ENCODE peak calls at places on chromosome 5, in six cellular contexts. R is fibroblast of lung, A is stomach, K is fibroblast of pulmonary artery, G is pancreas, F is epithelial cell of esophagus. Q is an unnamed sample.

GRCh38 chr5:35133186-35133585 is 85.4 kb upstream of the AGXT2 start:
- DNase-seq in R (no peak), A (no peak), K (no peak), G (no peak), F (no peak), Q (peak; percentile 49)

GRCh38 chr5:107542428-107542827 is 128.3 kb downstream of the EFNA5 start:
- DNase-seq in R (peak; percentile 88), A (peak; percentile 92), K (peak; percentile 98), G (peak; percentile 81), F (peak; percentile 95), Q (peak; percentile 98)

GRCh38 chr5:31059889-31060288 is 133.6 kb upstream of the CDH6 start:
- DNase-seq in R (no peak), A (no peak), K (peak; percentile 28), G (no peak), F (no peak), Q (peak; percentile 5)

GRCh38 chr5:79031481-79031867 is 38.0 kb downstream of the DMGDH start:
- DNase-seq in R (no peak), A (no peak), K (no peak), G (no peak), F (no peak), Q (no peak)

GRCh38 chr5:139849942-139850341 is 54.3 kb downstream of the PSD2 start:
- DNase-seq in R (peak; percentile 6), A (no peak), K (no peak), G (no peak), F (peak; percentile 16), Q (no peak)

GRCh38 chr5:58366461-58366860 is 93.4 kb downstream of the PLK2 start:
- DNase-seq in R (peak; percentile 64), A (no peak), K (peak; percentile 4), G (no peak), F (peak; percentile 34), Q (peak; percentile 44)

GRCh38 chr5:95251185-95251584 is 33.7 kb downstream of the MCTP1 start:
- DNase-seq in R (peak; percentile 3), A (no peak), K (no peak), G (no peak), F (no peak), Q (no peak)

GRCh38 chr5:151202381-151203139 is 21.3 kb downstream of the CCDC69 start:
- DNase-seq in R (peak; percentile 73), A (no peak), K (peak; percentile 87), G (peak; percentile 9), F (peak; percentile 96), Q (peak; percentile 34)

GRCh38 chr5:78974011-78974410 is 11.1 kb downstream of the ARSB start:
- DNase-seq in R (no peak), A (no peak), K (no peak), G (no peak), F (no peak), Q (no peak)

GRCh38 chr5:90173299-90174030 is 236.1 kb downstream of the CETN3 start:
- DNase-seq in R (peak; percentile 85), A (no peak), K (no peak), G (no peak), F (peak; percentile 13), Q (no peak)

GRCh38 chr5:95940758-95941682 is 20.6 kb downstream of the ELL2 start:
- DNase-seq in R (peak; percentile 47), A (no peak), K (peak; percentile 33), G (no peak), F (no peak), Q (peak; percentile 36)

GRCh38 chr5:79436224-79436623 is 77.7 kb downstream of the HOMER1 start:
- DNase-seq in R (peak; percentile 74), A (no peak), K (peak; percentile 62), G (no peak), F (peak; percentile 80), Q (peak; percentile 63)

GRCh38 chr5:157113007-157113406 is 4.2 kb upstream of the HAVCR2 start:
- DNase-seq in R (no peak), A (no peak), K (no peak), G (no peak), F (no peak), Q (no peak)

GRCh38 chr5:73814234-73814846 is 188.3 kb downstream of the ARHGEF28 start:
- DNase-seq in R (no peak), A (no peak), K (no peak), G (no peak), F (no peak), Q (no peak)

GRCh38 chr5:15334551-15335302 is 165.3 kb upstream of the FBXL7 start:
- DNase-seq in R (no peak), A (no peak), K (no peak), G (no peak), F (peak; percentile 1), Q (no peak)

GRCh38 chr5:172866802-172867748 is 33.0 kb downstream of the ERGIC1 start:
- DNase-seq in R (peak; percentile 33), A (peak; percentile 58), K (no peak), G (no peak), F (no peak), Q (no peak)

GRCh38 chr5:15496886-15497285 is 3.1 kb upstream of the FBXL7 start:
- DNase-seq in R (no peak), A (no peak), K (no peak), G (no peak), F (no peak), Q (no peak)

GRCh38 chr5:105885266-105885665 is 1785.5 kb downstream of the EFNA5 start:
- DNase-seq in R (peak; percentile 31), A (no peak), K (peak; percentile 4), G (no peak), F (peak; percentile 46), Q (peak; percentile 48)

GRCh38 chr5:123814796-123815479 is 303.0 kb downstream of the CSNK1G3 start:
- DNase-seq in R (peak; percentile 66), A (no peak), K (peak; percentile 3), G (no peak), F (no peak), Q (no peak)

GRCh38 chr5:140611020-140611521 is 21.9 kb downstream of the CD14 start:
- DNase-seq in R (peak; percentile 68), A (no peak), K (peak; percentile 80), G (no peak), F (no peak), Q (no peak)

GRCh38 chr5:74299833-74300232 is 340.7 kb downstream of the ENC1 start:
- DNase-seq in R (no peak), A (no peak), K (no peak), G (no peak), F (no peak), Q (no peak)

GRCh38 chr5:78429332-78429849 is 69.0 kb downstream of the SCAMP1 start:
- DNase-seq in R (peak; percentile 8), A (no peak), K (no peak), G (no peak), F (no peak), Q (no peak)

GRCh38 chr5:133458435-133458834 is 153.9 kb downstream of the FSTL4 start:
- DNase-seq in R (no peak), A (no peak), K (no peak), G (no peak), F (no peak), Q (no peak)

GRCh38 chr5:38681966-38682365 is 125.5 kb upstream of the LIFR start:
- DNase-seq in R (no peak), A (no peak), K (no peak), G (no peak), F (no peak), Q (no peak)

GRCh38 chr5:39176740-39177628 is 42.4 kb downstream of the FYB1 start:
- DNase-seq in R (no peak), A (no peak), K (no peak), G (no peak), F (no peak), Q (no peak)

GRCh38 chr5:156420665-156421064 is 93.7 kb downstream of the SGCD start:
- DNase-seq in R (no peak), A (no peak), K (no peak), G (no peak), F (no peak), Q (no peak)

GRCh38 chr5:83720805-83721431 is at the start of gene HAPLN1:
- DNase-seq in R (peak; percentile 36), A (no peak), K (no peak), G (no peak), F (no peak), Q (no peak)

GRCh38 chr5:74423383-74423782 is 217.1 kb downstream of the ENC1 start:
- DNase-seq in R (no peak), A (no peak), K (no peak), G (no peak), F (no peak), Q (no peak)

GRCh38 chr5:434443-435146 is 8.4 kb upstream of the EXOC3 start:
- DNase-seq in R (no peak), A (no peak), K (no peak), G (peak; percentile 47), F (no peak), Q (no peak)

GRCh38 chr5:180045889-180046499 is 25.6 kb downstream of the RNF130 start:
- DNase-seq in R (no peak), A (no peak), K (no peak), G (no peak), F (no peak), Q (no peak)
- H3K4me3 ChIP-seq in R (no peak overlapping the region), A (no peak overlapping the region), K (no peak overlapping the region), G (no peak overlapping the region), F (no peak overlapping the region), Q (no peak overlapping the region)

GRCh38 chr5:42517164-42517563 is 93.9 kb downstream of the GHR start:
- DNase-seq in R (no peak), A (no peak), K (no peak), G (no peak), F (no peak), Q (no peak)

GRCh38 chr5:42516282-42517042 is 93.2 kb downstream of the GHR start:
- DNase-seq in R (no peak), A (no peak), K (no peak), G (no peak), F (no peak), Q (no peak)

GRCh38 chr5:42515504-42515903 is 92.3 kb downstream of the GHR start:
- DNase-seq in R (no peak), A (no peak), K (no peak), G (no peak), F (no peak), Q (no peak)

GRCh38 chr5:42513246-42513645 is 90.0 kb downstream of the GHR start:
- DNase-seq in R (no peak), A (no peak), K (no peak), G (no peak), F (no peak), Q (no peak)

GRCh38 chr5:42514759-42515158 is 91.5 kb downstream of the GHR start:
- DNase-seq in R (no peak), A (no peak), K (no peak), G (no peak), F (peak; percentile 46), Q (no peak)
- TF ChIP-seq CTCF in R (no peak), A (no peak), K (no peak), G (no peak), F (peak; percentile 22), Q (no peak)

DNA sequence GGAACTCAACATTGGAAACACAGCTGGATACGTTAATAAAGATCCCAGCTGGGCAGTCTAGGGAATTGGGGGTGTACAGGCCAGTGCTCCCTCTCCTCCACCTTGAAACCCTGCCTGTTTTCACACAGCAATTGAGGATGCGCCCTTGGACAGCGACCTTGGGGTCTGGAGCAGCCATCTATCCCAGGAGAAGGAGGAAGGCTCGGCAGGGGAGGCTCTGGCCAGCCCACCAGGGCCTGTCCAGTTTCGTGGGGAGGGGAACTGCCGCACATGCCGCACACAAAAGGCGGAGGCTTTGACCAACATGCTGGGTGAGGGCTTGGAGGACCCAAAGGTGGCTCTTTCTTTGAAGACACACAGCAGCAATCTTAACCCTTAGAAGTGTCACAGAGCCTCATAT is 1.4 kb downstream of the COL23A1 start:
- DNase-seq in R (no peak), A (no peak), K (no peak), G (no peak), F (no peak), Q (no peak)
- H3K4me3 ChIP-seq in R (no peak overlapping the region), A (no peak overlapping the region), K (no peak overlapping the region), G (no peak overlapping the region), F (no peak overlapping the region), Q (no peak overlapping the region)

GRCh38 chr5:60586307-60586901 is 113.6 kb downstream of the DEPDC1B start:
- DNase-seq in R (peak; percentile 23), A (no peak), K (peak; percentile 62), G (no peak), F (peak; percentile 44), Q (peak; percentile 58)
- TF ChIP-seq CTCF in R (no peak), A (peak; percentile 5), K (peak; percentile 49), G (no peak), F (peak; percentile 46), Q (peak; percentile 27)